ENCODE peak calls at places on chromosomes 2 and 18, in six cellular contexts. J is psoas muscle, G is head of caudate nucleus, A is BJ, I is A172, O is activated T-helper 1 cell treated with Interleukin-2 at 50 U/mL for 16 hours. X is an unnamed sample.

GRCh38 chr2:235268535-235268934 is 225.3 kb upstream of the AGAP1 start:
- DNase-seq in A (peak; percentile 10), G (no peak), I (peak; percentile 45), O (no peak), J (no peak), X (peak; percentile 17)

GRCh38 chr18:58338961-58339722 is 289.7 kb downstream of the ALPK2 start:
- DNase-seq in A (no peak), I (no peak), J (no peak), O (no peak), G (no peak), X (peak; percentile 40)

GRCh38 chr2:138949517-138949916 is 169.3 kb upstream of the NXPH2 start:
- DNase-seq in G (no peak), A (no peak), I (no peak), J (no peak), O (no peak), X (no peak)

GRCh38 chr18:40841473-40841872 is 1113.6 kb upstream of the PIK3C3 start:
- DNase-seq in G (no peak), A (peak; percentile 48), I (peak; percentile 87), J (no peak), O (no peak), X (no peak)

GRCh38 chr2:201558232-201558631 is 85.1 kb downstream of the TMEM237 start:
- DNase-seq in A (no peak), I (no peak), G (no peak), J (no peak), O (no peak), X (no peak)

GRCh38 chr2:156320491-156320896 is 12.0 kb downstream of the NR4A2 start:
- DNase-seq in A (no peak), J (peak; percentile 62), G (peak; percentile 18), I (no peak), O (no peak), X (no peak)

GRCh38 chr2:169507698-169508097 is 1.8 kb upstream of the KLHL41 start:
- DNase-seq in G (no peak), A (no peak), J (no peak), I (peak; percentile 62), O (no peak), X (no peak)

GRCh38 chr2:161152302-161152701 is 7.9 kb upstream of the TANK start:
- DNase-seq in I (no peak), A (no peak), J (no peak), O (no peak), G (no peak), X (no peak)

GRCh38 chr2:182920631-182921056 is 54.2 kb upstream of the FRZB start:
- DNase-seq in G (no peak), J (no peak), A (no peak), I (no peak), O (no peak), X (no peak)

GRCh38 chr2:176473177-176473576 is 203.9 kb downstream of the MTX2 start:
- DNase-seq in O (no peak), J (no peak), A (no peak), I (peak; percentile 44), G (no peak), X (no peak)

GRCh38 chr2:8819194-8819593 is 18.2 kb downstream of the KIDINS220 start:
- DNase-seq in G (no peak), A (no peak), O (no peak), J (no peak), I (no peak), X (no peak)

GRCh38 chr2:64143154-64144056 is 815 bp downstream of the PELI1 start:
- DNase-seq in O (peak; percentile 17), A (no peak), J (peak; percentile 64), G (peak; percentile 41), I (peak; percentile 16), X (no peak)

GRCh38 chr2:47653909-47654789 is 128.8 kb upstream of the MSH6 start:
- DNase-seq in O (no peak), J (no peak), G (peak; percentile 50), A (no peak), I (peak; percentile 32), X (no peak)

GRCh38 chr2:138445227-138445626 is 56.3 kb upstream of the SPOPL start:
- DNase-seq in O (no peak), A (no peak), G (no peak), I (no peak), J (no peak), X (no peak)

GRCh38 chr18:44830551-44830950 is 149.9 kb downstream of the SETBP1 start:
- DNase-seq in O (no peak), A (no peak), J (no peak), G (no peak), I (no peak), X (no peak)

GRCh38 chr2:8906208-8906607 is 68.8 kb upstream of the KIDINS220 start:
- DNase-seq in A (no peak), G (no peak), O (no peak), I (peak; percentile 52), J (no peak), X (no peak)

GRCh38 chr2:219433666-219434467 is 776 bp upstream of the SPEG start:
- DNase-seq in A (no peak), O (no peak), J (peak; percentile 83), I (peak; percentile 59), G (no peak), X (no peak)

GRCh38 chr2:120587326-120587996 is 148.2 kb upstream of the GLI2 start:
- DNase-seq in A (no peak), G (peak; percentile 38), O (no peak), I (no peak), J (no peak), X (no peak)

GRCh38 chr2:184769038-184769437 is 170.7 kb downstream of the ZNF804A start:
- DNase-seq in G (no peak), O (no peak), I (peak; percentile 15), A (no peak), J (no peak), X (peak; percentile 63)

GRCh38 chr2:83596592-83597339 is 862.3 kb downstream of the SUCLG1 start:
- DNase-seq in G (no peak), J (no peak), I (no peak), A (no peak), O (no peak), X (no peak)

GRCh38 chr2:69601179-69601612 is 42.3 kb downstream of the AAK1 start:
- DNase-seq in I (peak; percentile 84), G (no peak), A (peak; percentile 44), O (no peak), J (no peak), X (peak; percentile 83)

GRCh38 chr18:22734103-22734661 is 198.9 kb upstream of the RBBP8 start:
- DNase-seq in G (no peak), I (no peak), J (no peak), A (no peak), O (no peak), X (no peak)

GRCh38 chr18:58784601-58785137 is 80.0 kb upstream of the ZNF532 start:
- DNase-seq in O (no peak), I (no peak), A (no peak), G (no peak), J (no peak), X (no peak)

GRCh38 chr18:10661333-10661732 is 135.5 kb downstream of the NAPG start:
- DNase-seq in O (no peak), I (peak; percentile 70), G (no peak), A (no peak), J (no peak), X (no peak)

GRCh38 chr18:27713037-27713726 is 463.7 kb downstream of the CDH2 start:
- DNase-seq in I (no peak), J (no peak), G (no peak), A (no peak), O (no peak), X (no peak)

GRCh38 chr2:52070665-52071064 is 1038.7 kb upstream of the NRXN1 start:
- DNase-seq in I (no peak), O (no peak), J (no peak), G (no peak), A (no peak), X (no peak)

GRCh38 chr2:142140434-142140845 is 9.6 kb upstream of the LRP1B start:
- DNase-seq in A (no peak), J (no peak), O (no peak), G (no peak), I (peak; percentile 26), X (no peak)

GRCh38 chr2:100381240-100381639 is 36.2 kb downstream of the CHST10 start:
- DNase-seq in J (peak; percentile 74), A (peak; percentile 16), O (peak; percentile 42), I (peak; percentile 87), G (peak; percentile 91), X (peak; percentile 24)

GRCh38 chr2:233450854-233451575 is 96.7 kb downstream of the DGKD start:
- DNase-seq in O (no peak), G (no peak), J (peak; percentile 46), I (no peak), A (no peak), X (no peak)

X was measured in non-pigmented ciliary epithelial cell.